ENCODE peak calls at places on chromosomes 11 and 22, in five cellular contexts. One of them, this sample, is unnamed.

GRCh38 chr11:35163707-35164496 is 24.9 kb downstream of the CD44 start:
- DNase-seq in fibroblast of the aortic adventitia: no peak
- DNase-seq in GM23248: no peak
- DNase-seq in heart left ventricle: no peak
- DNase-seq in kidney: no peak
- DNase-seq in this sample: no peak

GRCh38 chr11:33779849-33780528 is 5.7 kb upstream of the FBXO3 start:
- DNase-seq in fibroblast of the aortic adventitia: peak
- DNase-seq in GM23248: peak
- DNase-seq in heart left ventricle: no peak
- DNase-seq in kidney: no peak
- DNase-seq in this sample: peak

GRCh38 chr11:112227002-112227401 is 774 bp downstream of the PTS start:
- DNase-seq in fibroblast of the aortic adventitia: peak
- DNase-seq in GM23248: peak
- DNase-seq in heart left ventricle: no peak
- DNase-seq in kidney: no peak
- DNase-seq in this sample: peak

GRCh38 chr11:10936999-10937398 is 79.1 kb upstream of the ZBED5 start:
- DNase-seq in fibroblast of the aortic adventitia: no peak
- DNase-seq in GM23248: no peak
- DNase-seq in heart left ventricle: no peak
- DNase-seq in kidney: no peak
- DNase-seq in this sample: no peak

GRCh38 chr22:29584975-29585374 is 4.1 kb upstream of the NIPSNAP1 start:
- DNase-seq in fibroblast of the aortic adventitia: no peak
- DNase-seq in GM23248: no peak
- DNase-seq in heart left ventricle: no peak
- DNase-seq in kidney: no peak
- DNase-seq in this sample: no peak

GRCh38 chr11:15815246-15816209 is 540.8 kb downstream of the SOX6 start:
- DNase-seq in fibroblast of the aortic adventitia: peak
- DNase-seq in GM23248: peak
- DNase-seq in heart left ventricle: no peak
- DNase-seq in kidney: no peak
- DNase-seq in this sample: peak

GRCh38 chr22:19761500-19762314 is 1.1 kb downstream of the TBX1 start:
- DNase-seq in fibroblast of the aortic adventitia: no peak
- DNase-seq in GM23248: peak
- DNase-seq in heart left ventricle: no peak
- DNase-seq in kidney: no peak
- DNase-seq in this sample: peak

GRCh38 chr22:35315141-35315854 is 15.6 kb downstream of the TOM1 start:
- DNase-seq in fibroblast of the aortic adventitia: no peak
- DNase-seq in GM23248: no peak
- DNase-seq in heart left ventricle: peak
- DNase-seq in kidney: no peak
- DNase-seq in this sample: peak

GRCh38 chr11:82750643-82751139 is 17.0 kb upstream of the FAM181B start:
- DNase-seq in fibroblast of the aortic adventitia: no peak
- DNase-seq in GM23248: no peak
- DNase-seq in heart left ventricle: no peak
- DNase-seq in kidney: no peak
- DNase-seq in this sample: peak

GRCh38 chr22:37618072-37618656 is 9.5 kb downstream of the GGA1 start:
- DNase-seq in fibroblast of the aortic adventitia: no peak
- DNase-seq in GM23248: no peak
- DNase-seq in heart left ventricle: no peak
- DNase-seq in kidney: no peak
- DNase-seq in this sample: no peak

GRCh38 chr22:19478466-19479357 is at the start of gene UFD1:
- DNase-seq in fibroblast of the aortic adventitia: peak
- DNase-seq in GM23248: peak
- DNase-seq in heart left ventricle: peak
- DNase-seq in kidney: peak
- DNase-seq in this sample: peak

GRCh38 chr11:925158-925495 is 543 bp upstream of the AP2A2 start:
- DNase-seq in fibroblast of the aortic adventitia: no peak
- DNase-seq in GM23248: no peak
- DNase-seq in heart left ventricle: peak
- DNase-seq in kidney: peak
- DNase-seq in this sample: no peak

GRCh38 chr11:86696004-86696403 is 23.6 kb upstream of the ME3 start:
- DNase-seq in fibroblast of the aortic adventitia: peak
- DNase-seq in GM23248: peak
- DNase-seq in heart left ventricle: no peak
- DNase-seq in kidney: no peak
- DNase-seq in this sample: peak

GRCh38 chr22:24571266-24571665 is 15.5 kb downstream of the SNRPD3 start:
- DNase-seq in fibroblast of the aortic adventitia: no peak
- DNase-seq in GM23248: no peak
- DNase-seq in heart left ventricle: no peak
- DNase-seq in kidney: no peak
- DNase-seq in this sample: no peak
- H3K4me3 ChIP-seq in fibroblast of the aortic adventitia: no peak
- H3K4me3 ChIP-seq in GM23248: no peak
- H3K4me3 ChIP-seq in heart left ventricle: no peak
- H3K4me3 ChIP-seq in kidney: no peak
- H3K4me3 ChIP-seq in this sample: no peak

GRCh38 chr11:43282607-43283440 is 29.0 kb upstream of the API5 start:
- DNase-seq in fibroblast of the aortic adventitia: peak
- DNase-seq in GM23248: peak
- DNase-seq in heart left ventricle: no peak
- DNase-seq in kidney: no peak
- DNase-seq in this sample: peak
- H3K4me3 ChIP-seq in fibroblast of the aortic adventitia: no peak
- H3K4me3 ChIP-seq in GM23248: no peak
- H3K4me3 ChIP-seq in heart left ventricle: no peak
- H3K4me3 ChIP-seq in kidney: no peak
- H3K4me3 ChIP-seq in this sample: no peak

DNA sequence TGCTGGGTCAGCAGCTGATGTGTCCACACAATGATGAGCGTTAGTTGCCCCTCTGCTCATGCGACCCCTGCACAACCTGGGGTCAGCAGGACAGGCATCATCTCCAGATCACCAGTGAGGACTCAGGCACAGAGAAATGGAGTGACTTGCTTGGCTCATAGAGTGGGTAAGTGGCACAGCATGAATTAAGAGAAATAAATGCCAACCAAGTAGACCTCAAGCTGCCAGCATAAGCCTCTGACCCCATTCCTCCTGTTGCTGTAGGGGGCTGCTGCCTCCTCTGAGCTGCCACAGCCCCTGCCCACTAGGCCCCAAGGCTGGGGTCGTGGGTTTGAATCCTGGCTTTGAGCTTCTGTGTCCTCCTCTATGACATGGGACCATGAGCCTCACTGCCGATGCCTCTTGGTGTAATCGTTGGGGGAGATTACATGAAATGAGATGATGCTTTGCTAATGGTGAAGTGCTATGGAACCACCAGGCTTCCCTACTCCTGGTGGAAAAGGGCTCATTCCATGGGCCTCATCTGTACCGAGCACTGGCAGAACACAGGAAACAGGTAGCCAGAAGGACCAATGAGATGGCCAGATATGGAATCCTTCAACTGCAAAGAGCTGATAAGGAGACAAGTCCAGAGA is 33.6 kb downstream of the LRRC32 start:
- DNase-seq in fibroblast of the aortic adventitia: no peak
- DNase-seq in GM23248: no peak
- DNase-seq in heart left ventricle: no peak
- DNase-seq in kidney: no peak
- DNase-seq in this sample: no peak
- H3K4me3 ChIP-seq in fibroblast of the aortic adventitia: no peak
- H3K4me3 ChIP-seq in GM23248: no peak
- H3K4me3 ChIP-seq in heart left ventricle: no peak
- H3K4me3 ChIP-seq in kidney: no peak
- H3K4me3 ChIP-seq in this sample: no peak

GRCh38 chr11:72720047-72720446 is 32.2 kb downstream of the ARAP1 start:
- DNase-seq in fibroblast of the aortic adventitia: no peak
- DNase-seq in GM23248: no peak
- DNase-seq in heart left ventricle: peak
- DNase-seq in kidney: peak
- DNase-seq in this sample: no peak
- H3K4me3 ChIP-seq in fibroblast of the aortic adventitia: peak
- H3K4me3 ChIP-seq in GM23248: peak
- H3K4me3 ChIP-seq in heart left ventricle: peak
- H3K4me3 ChIP-seq in kidney: peak
- H3K4me3 ChIP-seq in this sample: peak

DNA sequence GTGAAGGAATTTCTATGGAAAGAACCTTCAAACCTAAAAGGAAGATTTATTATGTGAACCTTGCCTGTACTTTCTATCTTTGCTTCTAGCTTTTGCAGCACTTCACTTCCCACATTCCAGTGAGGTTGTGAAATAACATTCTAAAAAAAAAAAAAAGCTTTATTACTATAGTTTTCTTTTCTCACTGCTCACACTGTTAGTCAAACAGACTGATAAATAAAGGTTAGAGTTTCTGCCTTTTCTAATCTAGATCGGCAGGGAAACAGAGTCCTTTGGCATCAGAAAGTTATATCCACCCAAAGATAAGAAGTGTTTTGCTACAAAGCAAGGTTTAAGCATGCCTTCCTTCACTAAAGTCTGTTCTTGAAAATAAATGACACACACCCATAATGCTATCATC is 2.8 kb downstream of the AAMDC start:
- DNase-seq in fibroblast of the aortic adventitia: peak
- DNase-seq in GM23248: peak
- DNase-seq in heart left ventricle: no peak
- DNase-seq in kidney: no peak
- DNase-seq in this sample: no peak
- H3K4me3 ChIP-seq in fibroblast of the aortic adventitia: peak
- H3K4me3 ChIP-seq in GM23248: no peak
- H3K4me3 ChIP-seq in heart left ventricle: peak
- H3K4me3 ChIP-seq in kidney: no peak
- H3K4me3 ChIP-seq in this sample: no peak

GRCh38 chr22:50014053-50014501 is 1.5 kb upstream of the IL17REL start:
- DNase-seq in fibroblast of the aortic adventitia: no peak
- DNase-seq in GM23248: no peak
- DNase-seq in heart left ventricle: no peak
- DNase-seq in kidney: peak
- DNase-seq in this sample: no peak
- H3K4me3 ChIP-seq in fibroblast of the aortic adventitia: no peak
- H3K4me3 ChIP-seq in GM23248: no peak
- H3K4me3 ChIP-seq in heart left ventricle: no peak
- H3K4me3 ChIP-seq in kidney: no peak
- H3K4me3 ChIP-seq in this sample: no peak

GRCh38 chr11:62105611-62106245 is 18.1 kb upstream of the INCENP start:
- DNase-seq in fibroblast of the aortic adventitia: peak
- DNase-seq in GM23248: peak
- DNase-seq in heart left ventricle: no peak
- DNase-seq in kidney: no peak
- DNase-seq in this sample: no peak

GRCh38 chr11:62104001-62104400 is 19.8 kb upstream of the INCENP start:
- DNase-seq in fibroblast of the aortic adventitia: no peak
- DNase-seq in GM23248: peak
- DNase-seq in heart left ventricle: no peak
- DNase-seq in kidney: no peak
- DNase-seq in this sample: no peak

GRCh38 chr11:62103141-62103540 is 20.7 kb upstream of the INCENP start:
- DNase-seq in fibroblast of the aortic adventitia: no peak
- DNase-seq in GM23248: no peak
- DNase-seq in heart left ventricle: no peak
- DNase-seq in kidney: no peak
- DNase-seq in this sample: no peak

GRCh38 chr11:62108017-62108750 is 15.6 kb upstream of the INCENP start:
- DNase-seq in fibroblast of the aortic adventitia: peak
- DNase-seq in GM23248: peak
- DNase-seq in heart left ventricle: no peak
- DNase-seq in kidney: no peak
- DNase-seq in this sample: peak

GRCh38 chr11:62104816-62105610 is 18.8 kb upstream of the INCENP start:
- DNase-seq in fibroblast of the aortic adventitia: peak
- DNase-seq in GM23248: peak
- DNase-seq in heart left ventricle: no peak
- DNase-seq in kidney: no peak
- DNase-seq in this sample: no peak
- H3K4me3 ChIP-seq in fibroblast of the aortic adventitia: peak
- H3K4me3 ChIP-seq in GM23248: peak
- H3K4me3 ChIP-seq in heart left ventricle: peak
- H3K4me3 ChIP-seq in kidney: peak
- H3K4me3 ChIP-seq in this sample: no peak

This sample was measured in epithelial cell of esophagus.